ENCODE peak calls at places on chromosomes 1 and 21, in four cellular contexts. U is transverse colon, X is suprapubic skin, E is tibial nerve. P is an unnamed sample.
A peak's percentile ranks its signal among the peaks of the same experiment; 100 is the strongest.

GRCh38 chr1:200525167-200526123 is 95.1 kb downstream of the KIF14 start:
- DNase-seq in E (no peak), X (no peak), U (no peak), P (no peak)

GRCh38 chr1:85199667-85200366 is 999 bp downstream of the SYDE2 start:
- DNase-seq in X (no peak), U (no peak), E (no peak), P (no peak)

GRCh38 chr1:6154525-6155319 is 25.4 kb downstream of the CHD5 start:
- DNase-seq in X (no peak), E (no peak), U (no peak), P (no peak)

GRCh38 chr1:91450260-91450659 is 45.6 kb upstream of the HFM1 start:
- DNase-seq in U (no peak), E (no peak), X (no peak), P (no peak)

GRCh38 chr1:112633628-112634027 is 14.0 kb downstream of the CAPZA1 start:
- DNase-seq in X (no peak), U (no peak), E (no peak), P (no peak)

GRCh38 chr1:116826818-116827606 is 72.8 kb downstream of the CD2 start:
- DNase-seq in U (no peak), X (no peak), E (no peak), P (peak; percentile 97)

GRCh38 chr1:206715552-206716518 is 31.1 kb downstream of the MAPKAPK2 start:
- DNase-seq in X (no peak), U (no peak), E (no peak), P (no peak)

GRCh38 chr1:110477445-110477957 is 26.6 kb downstream of the PROK1 start:
- DNase-seq in E (no peak), X (no peak), U (no peak), P (no peak)

GRCh38 chr1:83761084-83761760 is 237.7 kb downstream of the TTLL7 start:
- DNase-seq in E (no peak), U (peak; percentile 9), X (no peak), P (peak; percentile 45)

GRCh38 chr1:9317591-9318331 is 25.1 kb downstream of the SPSB1 start:
- DNase-seq in E (no peak), U (peak; percentile 44), X (no peak), P (no peak)

GRCh38 chr1:233395852-233396646 is 68.5 kb downstream of the MAP3K21 start:
- DNase-seq in X (no peak), U (no peak), E (no peak), P (no peak)

GRCh38 chr21:37878946-37879660 is 37.2 kb downstream of the KCNJ6 start:
- DNase-seq in X (no peak), E (no peak), U (no peak), P (no peak)

GRCh38 chr1:80217377-80217986 is 1211.0 kb upstream of the ADGRL4 start:
- DNase-seq in U (no peak), X (no peak), E (peak; percentile 8), P (no peak)

GRCh38 chr1:114338491-114338890 is 172.5 kb downstream of the TRIM33 start:
- DNase-seq in X (no peak), U (no peak), E (no peak), P (no peak)

GRCh38 chr1:161772397-161772796 is 6.3 kb downstream of the ATF6 start:
- DNase-seq in U (no peak), X (no peak), E (no peak), P (no peak)

GRCh38 chr1:178867670-178868069 is 3.2 kb downstream of the ANGPTL1 start:
- DNase-seq in X (no peak), E (no peak), U (no peak), P (no peak)

DNA sequence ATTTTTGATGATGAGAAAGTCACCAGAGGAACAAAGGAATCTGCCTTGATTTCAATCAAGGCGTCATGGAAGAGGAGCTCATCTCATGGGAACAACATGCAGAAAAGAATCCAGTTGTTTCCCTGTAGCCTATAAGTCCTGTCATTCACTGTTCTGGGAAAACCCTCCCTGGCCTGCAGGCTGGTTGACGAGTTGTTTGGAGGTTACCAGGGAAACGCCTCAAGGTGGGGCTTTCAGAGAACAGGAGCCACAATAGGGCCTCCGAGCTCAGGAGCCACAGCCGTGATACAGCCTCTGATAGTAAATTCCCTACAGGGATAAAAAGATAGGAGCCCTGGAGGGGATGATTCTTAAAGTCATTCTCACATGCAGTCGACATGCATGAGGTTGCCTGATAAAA is 135.2 kb downstream of the PSMG1 start:
- DNase-seq in E (no peak), U (peak; percentile 65), X (no peak), P (no peak)
- TF ChIP-seq EP300 in E (no peak), U (no peak), X (no peak), P (no peak)

DNA sequence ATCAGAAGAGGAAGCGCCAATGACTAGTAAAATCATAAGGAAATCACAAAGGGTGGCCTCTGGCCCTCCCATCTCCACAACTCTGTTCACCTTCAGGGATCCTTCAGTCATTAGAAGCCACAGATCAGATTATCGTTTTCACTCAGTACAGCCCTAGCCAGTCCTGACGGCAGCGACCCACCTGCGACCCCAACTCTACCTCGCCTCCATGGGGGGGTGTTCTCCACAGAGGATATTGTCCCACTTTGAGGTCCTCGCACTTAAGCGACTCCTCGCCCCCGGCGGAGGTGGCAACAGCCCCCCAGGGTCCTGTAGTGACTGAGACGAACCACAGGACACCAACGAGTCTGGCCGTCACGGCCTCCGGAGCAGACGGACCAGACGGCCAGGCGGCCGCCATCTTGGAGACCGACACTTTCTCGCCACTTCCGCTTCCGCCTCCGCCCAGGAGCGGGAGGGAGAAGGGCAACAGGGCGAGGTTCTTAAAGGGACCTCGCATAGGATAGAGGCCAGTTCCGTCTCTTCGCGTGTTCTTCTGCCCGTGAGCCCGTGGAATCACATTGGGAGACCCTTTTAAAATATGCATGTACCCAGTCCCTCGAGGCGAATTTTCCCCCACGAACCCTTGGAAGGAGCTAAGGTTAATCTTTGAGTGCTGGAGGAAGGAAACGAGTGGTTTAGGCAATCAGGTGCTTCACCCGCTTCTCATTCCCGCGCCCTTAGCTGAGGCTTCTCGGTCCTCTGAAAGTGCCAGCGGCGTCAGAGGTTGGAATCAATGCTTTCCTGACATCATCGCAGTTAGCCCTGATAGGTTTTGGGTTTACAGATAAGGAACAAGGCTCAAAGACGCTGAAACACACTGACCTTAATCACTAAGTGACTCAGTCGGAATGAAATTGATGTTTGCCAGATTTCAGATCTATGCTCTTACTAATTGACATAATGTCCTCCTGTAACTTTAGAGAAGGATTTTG is at the start of gene TM2D1:
- DNase-seq in E (peak; percentile 84), X (peak; percentile 94), U (peak; percentile 92), P (peak; percentile 68)
- TF ChIP-seq EP300 in E (peak; percentile 99), X (no peak), U (no peak), P (no peak)

DNA sequence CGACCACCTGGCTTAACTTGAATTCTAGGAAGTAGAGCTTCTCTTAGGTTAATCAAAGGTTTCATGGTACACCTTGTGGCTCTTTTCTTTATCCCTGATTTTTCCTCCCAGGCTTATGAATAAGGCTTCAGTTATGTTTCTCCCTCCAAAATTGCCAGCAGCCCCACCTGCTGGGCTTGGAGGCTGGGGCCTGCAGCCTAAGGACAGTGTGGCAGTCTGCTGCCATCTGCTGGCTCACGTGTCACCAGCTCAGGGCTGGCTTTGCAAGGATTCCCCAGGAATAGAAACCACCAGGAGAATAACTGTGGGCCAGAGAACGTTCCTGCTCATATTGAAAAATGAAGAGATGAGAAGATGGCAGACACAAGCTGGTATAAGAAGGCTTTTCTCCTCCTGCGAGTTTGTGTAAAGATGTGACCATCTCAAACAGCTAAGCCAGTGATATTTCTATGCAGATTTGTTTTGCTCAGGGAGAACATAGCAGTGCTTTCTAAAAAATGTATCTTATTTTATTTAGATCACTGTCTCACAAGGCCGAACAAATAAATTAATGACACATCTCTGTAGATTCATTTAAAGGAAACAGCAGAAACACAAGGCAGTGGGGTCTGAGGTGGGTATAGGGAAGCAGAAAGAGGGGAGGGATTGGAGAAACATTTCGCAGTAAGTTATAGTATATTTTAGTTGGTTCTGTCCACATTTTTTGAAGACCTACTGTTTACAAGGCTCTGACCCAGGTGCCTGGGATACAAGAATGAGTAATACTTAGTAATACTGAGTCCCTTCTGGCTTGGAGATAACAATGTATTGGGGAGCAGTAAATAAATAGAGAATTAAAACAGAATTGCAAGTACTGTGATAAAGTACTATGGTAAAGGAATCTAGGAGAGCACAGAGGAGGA is 291.1 kb upstream of the SGIP1 start:
- DNase-seq in E (peak; percentile 82), U (peak; percentile 86), X (peak; percentile 86), P (no peak)
- TF ChIP-seq EP300 in E (no peak), U (no peak), X (no peak), P (no peak)

DNA sequence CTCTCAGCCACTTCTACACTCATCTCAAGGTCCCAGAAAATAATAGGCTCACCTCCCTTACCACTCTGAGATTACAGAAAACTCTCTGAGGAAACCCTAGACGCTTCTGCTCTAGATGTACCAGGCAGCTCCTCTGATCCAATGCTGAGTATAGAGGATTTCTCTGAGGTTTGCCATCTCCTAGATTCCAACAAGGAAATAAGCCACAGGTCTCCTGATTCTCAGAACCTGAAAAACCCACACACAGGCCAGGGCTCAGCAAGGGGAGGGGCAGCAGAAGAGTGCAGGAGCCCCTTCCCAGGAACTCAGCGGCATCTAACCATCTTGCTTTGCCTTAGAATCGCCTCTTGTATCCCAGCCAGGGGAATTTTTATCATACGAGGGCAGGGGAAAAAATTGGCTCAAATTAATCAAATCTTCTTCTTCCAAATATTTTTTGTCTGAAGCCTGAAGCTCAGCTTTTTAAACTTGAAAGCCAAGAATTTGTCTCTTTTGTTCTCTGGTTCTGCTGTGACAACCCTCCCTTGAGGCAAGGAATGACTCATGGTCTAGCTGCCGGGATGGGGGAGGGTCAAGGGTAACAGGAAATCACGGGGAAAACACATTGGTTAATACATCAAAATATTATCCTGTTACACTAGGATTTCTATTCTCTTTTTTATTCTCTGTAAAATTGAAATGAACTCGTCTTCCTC is 30.8 kb downstream of the GORAB start:
- DNase-seq in U (no peak), X (peak; percentile 81), E (peak; percentile 82), P (peak; percentile 21)
- TF ChIP-seq EP300 in U (no peak), X (no peak), E (peak; percentile 92), P (peak; percentile 45)

DNA sequence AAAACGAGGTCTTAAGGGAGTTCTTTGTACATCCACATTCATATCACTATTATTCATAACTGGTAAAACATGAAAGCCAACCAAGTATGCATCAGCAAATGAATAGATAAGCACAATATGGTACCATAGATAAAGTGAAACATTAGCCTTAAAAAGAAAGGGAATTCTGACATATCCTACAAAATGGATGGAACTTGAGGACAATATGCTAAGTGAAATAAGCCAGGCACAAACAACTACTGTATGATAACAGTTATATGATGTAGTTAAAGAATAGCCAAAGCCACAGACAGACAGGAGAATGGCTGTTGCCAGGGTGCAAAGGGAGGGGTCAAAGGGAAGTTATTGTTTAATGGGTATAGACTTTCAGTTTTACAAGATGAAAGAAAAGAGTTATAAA is 148.9 kb downstream of the EIF4G3 start:
- DNase-seq in E (no peak), U (peak; percentile 65), X (no peak), P (no peak)
- TF ChIP-seq EP300 in E (no peak), U (no peak), X (no peak), P (no peak)

GRCh38 chr1:175717610-175718195 is 25.7 kb downstream of the TNR start:
- DNase-seq in E (no peak), U (no peak), X (no peak), P (no peak)
- TF ChIP-seq EP300 in E (no peak), U (no peak), X (no peak), P (no peak)

GRCh38 chr1:229130028-229130668 is 140.8 kb upstream of the RAB4A start:
- DNase-seq in U (peak; percentile 83), E (peak; percentile 40), X (no peak), P (no peak)
- TF ChIP-seq EP300 in U (peak; percentile 68), E (peak; percentile 53), X (no peak), P (no peak)

GRCh38 chr1:18282851-18283600 is 175.4 kb downstream of the IGSF21 start:
- DNase-seq in U (no peak), X (no peak), E (no peak), P (peak; percentile 34)
- TF ChIP-seq EP300 in U (no peak), X (no peak), E (no peak), P (no peak)